ENCODE peak calls at places on chromosome 19, in four cellular contexts. X is psoas muscle, J is mesenteric fat pad, Y is progenitor cell of endocrine pancreas. U is an unnamed sample.

GRCh38 chr19:29587518-29587986 is 18.5 kb upstream of the POP4 start:
- DNase-seq in Y (no peak), J (peak; percentile 14), X (no peak), U (no peak)

GRCh38 chr19:14369399-14370168 is 11.7 kb upstream of the ADGRE5 start:
- DNase-seq in X (no peak), J (no peak), Y (no peak), U (no peak)

GRCh38 chr19:13974073-13974472 is 21.8 kb downstream of the DCAF15 start:
- DNase-seq in X (no peak), Y (no peak), J (no peak), U (no peak)

GRCh38 chr19:58217607-58218391 is 10.9 kb upstream of the ZNF544 start:
- DNase-seq in J (no peak), Y (no peak), X (no peak), U (no peak)

GRCh38 chr19:42606660-42607351 is 12.1 kb upstream of the CEACAM8 start:
- DNase-seq in J (no peak), Y (no peak), X (peak; percentile 37), U (peak; percentile 14)

GRCh38 chr19:5293607-5294089 is 47.0 kb downstream of the PTPRS start:
- DNase-seq in Y (peak; percentile 37), X (peak; percentile 48), J (no peak), U (no peak)

GRCh38 chr19:7870571-7871279 is 3.5 kb downstream of the PRR36 start:
- DNase-seq in X (peak; percentile 56), Y (no peak), J (no peak), U (peak; percentile 88)

GRCh38 chr19:1244693-1245451 is 3.3 kb downstream of the ATP5F1D start:
- DNase-seq in J (no peak), X (peak; percentile 85), Y (no peak), U (no peak)

GRCh38 chr19:27974082-27974513 is 1238.9 kb downstream of the UQCRFS1 start:
- DNase-seq in Y (peak; percentile 20), X (no peak), J (no peak), U (no peak)

GRCh38 chr19:36041831-36042230 is 9.2 kb upstream of the CLIP3 start:
- DNase-seq in Y (no peak), J (no peak), X (no peak), U (no peak)

GRCh38 chr19:38321646-38322323 is 2.1 kb downstream of the KCNK6 start:
- DNase-seq in X (no peak), J (no peak), Y (no peak), U (no peak)